ENCODE peak calls at places on chromosomes 16 and 17, in ten cellular contexts. E is heart left ventricle, K is A549, T is uterus, M is body of pancreas, B is stomach, V is spleen, U is Peyer's patch, C is prostate gland, O is IMR-90. Q is an unnamed sample. For H3K4me1, the result is how much of the 10 kb centered on the place peaks cover.

GRCh38 chr16:88855176-88855575 is 1.6 kb downstream of the GALNS start:
- DNase-seq in M (no peak), T (no peak), O (no peak), E (no peak), B (no peak), C (no peak), V (no peak), U (no peak), K (no peak), Q (no peak)

GRCh38 chr16:73047221-73047535 is 750 bp downstream of the ZFHX3 start:
- DNase-seq in O (peak), V (no peak), C (no peak), U (no peak), M (no peak), B (no peak), K (no peak), T (no peak), E (no peak), Q (no peak)

GRCh38 chr17:74873874-74874614 is 1.2 kb upstream of the FDXR start:
- DNase-seq in B (no peak), M (no peak), T (no peak), U (no peak), O (no peak), V (no peak), K (peak), C (no peak), E (no peak), Q (no peak)

GRCh38 chr17:10297691-10298090 is 75.1 kb downstream of the MYH13 start:
- DNase-seq in C (no peak), O (no peak), M (no peak), B (no peak), E (no peak), V (no peak), T (no peak), U (no peak), K (no peak), Q (no peak)

GRCh38 chr16:57797526-57798266 is 4.6 kb downstream of the KIFC3 start:
- DNase-seq in T (no peak), E (peak), U (peak), V (no peak), M (peak), B (peak), O (no peak), C (peak), K (peak), Q (peak)

GRCh38 chr17:37488009-37488604 is 1.6 kb upstream of the DUSP14 start:
- DNase-seq in K (peak), E (no peak), B (no peak), C (peak), V (no peak), U (no peak), M (no peak), T (no peak), O (peak), Q (no peak)

GRCh38 chr16:49993579-49993978 is 31.4 kb upstream of the CNEP1R1 start:
- DNase-seq in T (no peak), C (no peak), O (no peak), B (no peak), V (no peak), K (no peak), M (no peak), U (no peak), E (no peak), Q (no peak)

GRCh38 chr17:82938486-82939212 is 98.8 kb upstream of the ZNF750 start:
- DNase-seq in U (peak), M (peak), K (no peak), C (no peak), E (peak), T (no peak), O (no peak), B (no peak), V (peak), Q (peak)

GRCh38 chr17:38597375-38597774 is 8.4 kb downstream of the SRCIN1 start:
- DNase-seq in U (no peak), K (no peak), E (no peak), C (no peak), T (no peak), V (no peak), B (no peak), M (no peak), O (no peak), Q (no peak)

DNA sequence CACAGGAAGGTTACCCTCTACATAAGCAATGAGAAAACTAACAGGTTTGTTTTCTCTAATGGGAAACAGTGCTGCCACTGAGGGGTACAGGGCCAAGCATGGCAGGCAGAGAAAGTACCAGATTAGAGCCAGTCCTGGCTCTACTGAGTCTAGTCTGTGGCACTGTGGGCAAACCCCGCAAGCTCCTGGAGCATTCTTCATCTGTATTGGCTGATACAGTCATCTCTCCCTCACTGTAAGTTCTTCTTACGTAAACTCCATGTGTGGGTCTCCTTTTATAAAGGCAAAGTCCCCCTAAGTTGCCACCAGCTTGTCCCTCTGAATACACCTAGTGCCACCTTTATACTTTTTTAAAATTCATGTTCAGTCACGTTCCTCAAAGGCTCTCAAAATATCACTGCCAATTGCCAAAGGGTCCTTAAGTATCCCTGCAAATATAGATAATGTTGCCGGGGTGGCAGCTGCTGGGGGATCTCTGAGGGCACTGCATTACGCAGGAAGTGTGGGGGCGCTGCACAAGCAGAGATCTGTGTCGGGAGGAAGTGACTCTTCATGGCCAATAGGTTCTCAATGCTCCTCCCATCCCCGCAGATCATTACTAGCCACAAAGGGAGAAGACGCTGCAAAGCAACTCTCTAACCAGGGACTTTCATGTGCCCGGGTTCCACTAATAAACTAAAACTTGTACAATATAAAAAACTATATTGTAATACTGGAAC is 18.8 kb downstream of the XPO6 start:
- DNase-seq in M (no peak), E (no peak), K (no peak), U (peak), O (no peak), T (no peak), V (peak), C (no peak), B (peak), Q (no peak)
- H3K4me1 ChIP-seq in M (under half), E (under half), K (under half), U (under half), O (under half), T (under half), V (half or more), C (under half), B (half or more), Q (under half)

DNA sequence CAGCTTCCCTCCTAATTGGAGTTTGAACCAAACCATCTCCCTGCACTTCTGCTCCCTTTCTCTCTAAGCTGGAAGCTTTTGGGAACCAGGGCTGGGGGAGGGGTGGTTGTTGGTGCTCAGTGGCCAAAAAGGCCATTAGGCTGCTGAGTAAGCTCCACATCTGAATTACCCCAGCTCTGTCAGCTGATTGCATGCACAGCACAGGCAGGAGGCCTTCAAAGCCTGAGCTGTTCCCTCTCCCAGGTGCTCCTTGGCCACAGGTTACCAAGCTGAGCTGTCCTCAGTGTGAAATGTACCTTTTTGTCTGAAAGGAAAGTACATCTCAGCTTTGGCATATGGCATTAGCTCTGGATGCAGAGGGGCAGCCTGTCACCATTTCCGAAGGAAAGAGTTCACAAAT is 6.2 kb upstream of the TBKBP1 start:
- DNase-seq in K (no peak), V (no peak), M (no peak), C (no peak), U (no peak), O (peak), T (no peak), B (no peak), E (no peak), Q (no peak)
- H3K27ac ChIP-seq in K (no peak), V (no peak), M (no peak), C (no peak), U (no peak), O (no peak), T (no peak), B (peak), E (no peak), Q (peak)

GRCh38 chr17:40442392-40443195 is 656 bp upstream of the IGFBP4 start:
- DNase-seq in T (peak), U (peak), O (peak), K (peak), V (peak), B (no peak), C (no peak), E (peak), M (no peak), Q (no peak)
- TF ChIP-seq POLR2A in T (no peak), U (no peak), O (no peak), K (no peak), V (no peak), B (no peak), C (no peak), E (no peak), M (no peak), Q (no peak)

GRCh38 chr16:68284847-68285246 is 20.5 kb downstream of the SLC7A6 start:
- DNase-seq in U (peak), M (no peak), K (no peak), V (peak), T (no peak), C (no peak), E (no peak), B (no peak), O (no peak), Q (no peak)

GRCh38 chr16:68287276-68288251 is 23.2 kb downstream of the SLC7A6OS start:
- DNase-seq in V (peak), C (no peak), U (peak), B (no peak), M (peak), T (peak), O (peak), E (peak), K (peak), Q (peak)

GRCh38 chr16:68286153-68287074 is 22.1 kb downstream of the SLC7A6 start:
- DNase-seq in B (no peak), M (no peak), V (no peak), K (no peak), O (no peak), T (no peak), E (no peak), U (no peak), C (no peak), Q (no peak)

GRCh38 chr16:68283840-68284595 is 19.7 kb downstream of the SLC7A6 start:
- DNase-seq in V (no peak), B (no peak), K (no peak), T (no peak), O (no peak), E (no peak), M (no peak), C (no peak), U (peak), Q (peak)

GRCh38 chr16:68285683-68286082 is 21.4 kb downstream of the SLC7A6 start:
- DNase-seq in M (no peak), V (no peak), K (no peak), O (no peak), T (no peak), E (no peak), B (no peak), C (no peak), U (no peak), Q (no peak)
- H3K4me1 ChIP-seq in M (under half), V (half or more), K (under half), O (under half), T (under half), E (half or more), B (half or more), C (under half), U (under half), Q (half or more)

DNA sequence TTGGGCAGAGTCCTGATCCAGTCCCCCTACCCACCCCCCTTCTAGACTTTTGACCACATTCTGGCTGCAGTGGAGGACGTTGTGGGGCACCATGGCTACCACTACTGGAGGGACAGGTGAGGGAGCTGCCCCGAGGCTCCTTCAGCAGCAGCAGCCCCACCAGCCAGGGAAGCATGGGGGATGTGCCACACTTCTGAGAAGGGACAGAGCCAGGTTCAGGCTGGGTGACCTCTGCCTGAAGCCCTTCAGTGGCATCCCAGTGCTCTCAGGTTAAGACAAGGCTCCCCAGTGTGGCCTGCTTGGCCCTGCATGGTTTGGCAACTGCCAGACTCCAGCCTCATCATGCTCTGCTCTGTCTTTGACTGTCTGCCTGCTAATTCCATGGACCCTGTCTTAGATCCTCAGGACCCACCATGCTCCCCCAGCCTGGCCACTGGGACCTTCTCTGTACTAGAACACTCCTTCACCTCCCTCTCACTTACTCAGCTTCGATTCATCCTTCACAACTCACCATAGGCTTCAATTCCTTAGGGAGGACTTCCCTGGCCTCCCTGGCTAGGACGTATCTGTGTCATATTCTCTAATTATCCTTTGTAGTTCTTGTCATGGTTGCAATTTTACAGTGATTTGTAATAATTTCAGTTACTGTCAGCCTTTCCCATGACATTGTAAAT is 8.8 kb downstream of the SLC9A5 start:
- DNase-seq in O (no peak), V (peak), C (no peak), E (peak), T (no peak), M (no peak), U (no peak), K (no peak), B (no peak), Q (no peak)
- H3K27ac ChIP-seq in O (no peak), V (no peak), C (no peak), E (no peak), T (no peak), M (no peak), U (no peak), K (no peak), B (no peak), Q (no peak)

GRCh38 chr17:63345598-63345997 is 100.5 kb downstream of the CYB561 start:
- DNase-seq in O (peak), V (no peak), M (no peak), B (no peak), E (no peak), U (no peak), T (no peak), C (no peak), K (no peak), Q (no peak)
- TF ChIP-seq POLR2A in O (no peak), V (no peak), M (no peak), B (no peak), E (no peak), U (no peak), T (no peak), C (no peak), K (no peak), Q (no peak)